ENCODE peak calls at places on chromosome 12, in nine cellular contexts. One of them, this sample, is unnamed.

GRCh38 chr12:82694970-82695369 is 8.3 kb downstream of the TMTC2 start:
- DNase-seq in mucosa of descending colon: no peak
- DNase-seq in cardiac muscle cell: peak; percentile 32
- DNase-seq in lower lobe of right lung: no peak
- DNase-seq in transverse colon: no peak
- DNase-seq in cardiac fibroblast: peak; percentile 28
- DNase-seq in colonic mucosa: no peak
- DNase-seq in GM06990: no peak
- DNase-seq in ovary: no peak
- DNase-seq in this sample: no peak

GRCh38 chr12:77124767-77125166 is 59.4 kb upstream of the E2F7 start:
- DNase-seq in mucosa of descending colon: no peak
- DNase-seq in cardiac muscle cell: peak; percentile 42
- DNase-seq in lower lobe of right lung: no peak
- DNase-seq in transverse colon: no peak
- DNase-seq in cardiac fibroblast: no peak
- DNase-seq in colonic mucosa: no peak
- DNase-seq in GM06990: peak; percentile 2
- DNase-seq in ovary: no peak
- DNase-seq in this sample: no peak

GRCh38 chr12:122203301-122203967 is at the start of gene B3GNT4:
- DNase-seq in mucosa of descending colon: peak; percentile 86
- DNase-seq in cardiac muscle cell: peak; percentile 58
- DNase-seq in lower lobe of right lung: peak; percentile 77
- DNase-seq in transverse colon: peak; percentile 77
- DNase-seq in cardiac fibroblast: peak; percentile 51
- DNase-seq in colonic mucosa: peak; percentile 83
- DNase-seq in GM06990: peak; percentile 53
- DNase-seq in ovary: no peak
- DNase-seq in this sample: peak; percentile 75

GRCh38 chr12:110107369-110108281 is 16.5 kb upstream of the IFT81 start:
- DNase-seq in mucosa of descending colon: no peak
- DNase-seq in cardiac muscle cell: peak; percentile 95
- DNase-seq in lower lobe of right lung: no peak
- DNase-seq in transverse colon: peak; percentile 19
- DNase-seq in cardiac fibroblast: peak; percentile 93
- DNase-seq in colonic mucosa: no peak
- DNase-seq in GM06990: no peak
- DNase-seq in ovary: peak; percentile 73
- DNase-seq in this sample: peak; percentile 51

GRCh38 chr12:130754234-130755001 is 38.3 kb upstream of the RIMBP2 start:
- DNase-seq in mucosa of descending colon: no peak
- DNase-seq in cardiac muscle cell: no peak
- DNase-seq in lower lobe of right lung: no peak
- DNase-seq in transverse colon: no peak
- DNase-seq in cardiac fibroblast: no peak
- DNase-seq in colonic mucosa: no peak
- DNase-seq in GM06990: no peak
- DNase-seq in ovary: no peak
- DNase-seq in this sample: peak; percentile 15

GRCh38 chr12:6850796-6851152 is 312 bp downstream of the CDCA3 start:
- DNase-seq in mucosa of descending colon: peak; percentile 71
- DNase-seq in cardiac muscle cell: no peak
- DNase-seq in lower lobe of right lung: no peak
- DNase-seq in transverse colon: no peak
- DNase-seq in cardiac fibroblast: no peak
- DNase-seq in colonic mucosa: no peak
- DNase-seq in GM06990: no peak
- DNase-seq in ovary: no peak
- DNase-seq in this sample: no peak

GRCh38 chr12:46900734-46901463 is 75.1 kb upstream of the SLC38A4 start:
- DNase-seq in mucosa of descending colon: no peak
- DNase-seq in cardiac muscle cell: no peak
- DNase-seq in lower lobe of right lung: no peak
- DNase-seq in transverse colon: no peak
- DNase-seq in cardiac fibroblast: no peak
- DNase-seq in colonic mucosa: no peak
- DNase-seq in GM06990: no peak
- DNase-seq in ovary: no peak
- DNase-seq in this sample: no peak

GRCh38 chr12:98355933-98356332 is 159.5 kb upstream of the TMPO start:
- DNase-seq in mucosa of descending colon: no peak
- DNase-seq in cardiac muscle cell: no peak
- DNase-seq in lower lobe of right lung: no peak
- DNase-seq in transverse colon: no peak
- DNase-seq in cardiac fibroblast: no peak
- DNase-seq in colonic mucosa: no peak
- DNase-seq in GM06990: no peak
- DNase-seq in ovary: no peak
- DNase-seq in this sample: no peak

GRCh38 chr12:54232790-54233189 is 44.0 kb upstream of the SMUG1 start:
- DNase-seq in mucosa of descending colon: no peak
- DNase-seq in cardiac muscle cell: peak; percentile 60
- DNase-seq in lower lobe of right lung: no peak
- DNase-seq in transverse colon: no peak
- DNase-seq in cardiac fibroblast: peak; percentile 61
- DNase-seq in colonic mucosa: no peak
- DNase-seq in GM06990: no peak
- DNase-seq in ovary: no peak
- DNase-seq in this sample: no peak

GRCh38 chr12:20127401-20127800 is 240.9 kb upstream of the PDE3A start:
- DNase-seq in mucosa of descending colon: no peak
- DNase-seq in cardiac muscle cell: peak; percentile 27
- DNase-seq in lower lobe of right lung: no peak
- DNase-seq in transverse colon: no peak
- DNase-seq in cardiac fibroblast: peak; percentile 16
- DNase-seq in colonic mucosa: no peak
- DNase-seq in GM06990: no peak
- DNase-seq in ovary: no peak
- DNase-seq in this sample: no peak

GRCh38 chr12:21613931-21614330 is 9.3 kb upstream of the GYS2 start:
- DNase-seq in mucosa of descending colon: no peak
- DNase-seq in cardiac muscle cell: peak; percentile 38
- DNase-seq in lower lobe of right lung: no peak
- DNase-seq in transverse colon: no peak
- DNase-seq in cardiac fibroblast: peak; percentile 19
- DNase-seq in colonic mucosa: no peak
- DNase-seq in GM06990: no peak
- DNase-seq in ovary: no peak
- DNase-seq in this sample: no peak

GRCh38 chr12:53174881-53175491 is 5.5 kb upstream of the ZNF740 start:
- DNase-seq in mucosa of descending colon: no peak
- DNase-seq in cardiac muscle cell: peak; percentile 59
- DNase-seq in lower lobe of right lung: no peak
- DNase-seq in transverse colon: no peak
- DNase-seq in cardiac fibroblast: peak; percentile 53
- DNase-seq in colonic mucosa: peak; percentile 32
- DNase-seq in GM06990: no peak
- DNase-seq in ovary: no peak
- DNase-seq in this sample: no peak

GRCh38 chr12:30985814-30986452 is 59.4 kb downstream of the TSPAN11 start:
- DNase-seq in mucosa of descending colon: peak; percentile 53
- DNase-seq in cardiac muscle cell: peak; percentile 74
- DNase-seq in lower lobe of right lung: peak; percentile 59
- DNase-seq in transverse colon: peak; percentile 23
- DNase-seq in cardiac fibroblast: peak; percentile 75
- DNase-seq in colonic mucosa: peak; percentile 32
- DNase-seq in GM06990: peak; percentile 30
- DNase-seq in ovary: no peak
- DNase-seq in this sample: peak; percentile 64

GRCh38 chr12:122228092-122228491 is 2.2 kb upstream of the DIABLO start:
- DNase-seq in mucosa of descending colon: no peak
- DNase-seq in cardiac muscle cell: no peak
- DNase-seq in lower lobe of right lung: no peak
- DNase-seq in transverse colon: no peak
- DNase-seq in cardiac fibroblast: no peak
- DNase-seq in colonic mucosa: no peak
- DNase-seq in GM06990: no peak
- DNase-seq in ovary: no peak
- DNase-seq in this sample: no peak

GRCh38 chr12:58459191-58459590 is 461.1 kb downstream of the LRIG3 start:
- DNase-seq in mucosa of descending colon: no peak
- DNase-seq in cardiac muscle cell: peak; percentile 35
- DNase-seq in lower lobe of right lung: no peak
- DNase-seq in transverse colon: no peak
- DNase-seq in cardiac fibroblast: no peak
- DNase-seq in colonic mucosa: no peak
- DNase-seq in GM06990: no peak
- DNase-seq in ovary: no peak
- DNase-seq in this sample: no peak

GRCh38 chr12:96274331-96274730 is 80.2 kb downstream of the ELK3 start:
- DNase-seq in mucosa of descending colon: no peak
- DNase-seq in cardiac muscle cell: no peak
- DNase-seq in lower lobe of right lung: no peak
- DNase-seq in transverse colon: no peak
- DNase-seq in cardiac fibroblast: no peak
- DNase-seq in colonic mucosa: no peak
- DNase-seq in GM06990: no peak
- DNase-seq in ovary: no peak
- DNase-seq in this sample: no peak

GRCh38 chr12:115166698-115167315 is 482.8 kb upstream of the TBX3 start:
- DNase-seq in mucosa of descending colon: no peak
- DNase-seq in cardiac muscle cell: peak; percentile 72
- DNase-seq in lower lobe of right lung: no peak
- DNase-seq in transverse colon: no peak
- DNase-seq in cardiac fibroblast: peak; percentile 73
- DNase-seq in colonic mucosa: no peak
- DNase-seq in GM06990: no peak
- DNase-seq in ovary: no peak
- DNase-seq in this sample: peak; percentile 12
- TF ChIP-seq CTCF in mucosa of descending colon: no peak
- TF ChIP-seq CTCF in cardiac muscle cell: peak; percentile 32
- TF ChIP-seq CTCF in lower lobe of right lung: peak; percentile 28
- TF ChIP-seq CTCF in transverse colon: no peak
- TF ChIP-seq CTCF in cardiac fibroblast: peak; percentile 15
- TF ChIP-seq CTCF in colonic mucosa: no peak
- TF ChIP-seq CTCF in GM06990: no peak
- TF ChIP-seq CTCF in ovary: no peak
- TF ChIP-seq CTCF in this sample: no peak

GRCh38 chr12:4450551-4451112 is 5.0 kb upstream of the FGF6 start:
- DNase-seq in mucosa of descending colon: no peak
- DNase-seq in cardiac muscle cell: no peak
- DNase-seq in lower lobe of right lung: no peak
- DNase-seq in transverse colon: no peak
- DNase-seq in cardiac fibroblast: no peak
- DNase-seq in colonic mucosa: no peak
- DNase-seq in GM06990: no peak
- DNase-seq in ovary: no peak
- DNase-seq in this sample: no peak
- H3K4me3 ChIP-seq in mucosa of descending colon: no peak overlapping the region
- H3K4me3 ChIP-seq in cardiac muscle cell: no peak overlapping the region
- H3K4me3 ChIP-seq in lower lobe of right lung: no peak overlapping the region
- H3K4me3 ChIP-seq in transverse colon: no peak overlapping the region
- H3K4me3 ChIP-seq in cardiac fibroblast: no peak overlapping the region
- H3K4me3 ChIP-seq in colonic mucosa: no peak overlapping the region
- H3K4me3 ChIP-seq in GM06990: no peak overlapping the region
- H3K4me3 ChIP-seq in ovary: no peak overlapping the region
- H3K4me3 ChIP-seq in this sample: no peak overlapping the region

DNA sequence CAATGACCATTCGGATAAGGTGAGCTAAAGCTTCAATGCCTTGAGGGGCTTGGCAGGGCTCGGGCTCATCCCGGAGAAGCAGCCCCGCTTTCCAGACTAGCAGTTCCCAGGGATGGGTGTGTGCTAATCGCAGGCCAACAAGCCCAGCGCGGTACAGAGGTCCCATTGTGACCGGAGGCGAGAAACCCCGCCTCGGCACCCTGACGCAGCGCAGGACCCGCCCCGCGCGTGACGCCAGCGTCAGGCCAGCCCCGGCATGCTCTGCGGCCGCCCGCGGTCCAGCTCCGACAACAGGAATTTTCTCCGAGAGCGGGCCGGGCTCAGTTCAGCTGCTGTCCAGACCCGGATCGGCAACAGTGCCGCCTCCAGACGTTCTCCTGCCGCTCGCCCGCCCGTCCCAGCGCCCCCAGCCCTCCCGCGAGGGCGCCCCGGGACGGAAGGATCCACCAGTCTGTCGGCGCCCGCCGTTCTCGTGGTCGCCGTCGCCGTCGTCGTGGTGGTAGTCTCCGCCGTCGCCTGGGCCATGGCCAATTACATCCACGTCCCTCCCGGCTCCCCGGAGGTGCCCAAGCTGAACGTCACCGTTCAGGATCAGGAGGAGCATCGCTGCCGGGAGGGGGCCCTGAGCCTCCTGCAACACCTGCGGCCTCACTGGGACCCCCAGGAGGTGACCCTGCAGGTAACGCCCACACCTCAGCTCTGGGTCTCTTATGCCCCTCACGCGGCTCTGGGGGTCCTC is at the start of gene ETNK1:
- DNase-seq in mucosa of descending colon: peak; percentile 98
- DNase-seq in cardiac muscle cell: peak; percentile 97
- DNase-seq in lower lobe of right lung: peak; percentile 97
- DNase-seq in transverse colon: peak; percentile 97
- DNase-seq in cardiac fibroblast: peak; percentile 96
- DNase-seq in colonic mucosa: peak; percentile 96
- DNase-seq in GM06990: peak; percentile 89
- DNase-seq in ovary: peak; percentile 94
- DNase-seq in this sample: peak; percentile 92
- TF ChIP-seq CTCF in mucosa of descending colon: no peak
- TF ChIP-seq CTCF in cardiac muscle cell: no peak
- TF ChIP-seq CTCF in lower lobe of right lung: no peak
- TF ChIP-seq CTCF in transverse colon: no peak
- TF ChIP-seq CTCF in cardiac fibroblast: no peak
- TF ChIP-seq CTCF in colonic mucosa: no peak
- TF ChIP-seq CTCF in GM06990: no peak
- TF ChIP-seq CTCF in ovary: no peak
- TF ChIP-seq CTCF in this sample: no peak

GRCh38 chr12:66678640-66679268 is at the start of gene GRIP1:
- DNase-seq in mucosa of descending colon: no peak
- DNase-seq in cardiac muscle cell: no peak
- DNase-seq in lower lobe of right lung: no peak
- DNase-seq in transverse colon: no peak
- DNase-seq in cardiac fibroblast: no peak
- DNase-seq in colonic mucosa: no peak
- DNase-seq in GM06990: no peak
- DNase-seq in ovary: no peak
- DNase-seq in this sample: peak; percentile 14

GRCh38 chr12:66679441-66680069 is 679 bp upstream of the GRIP1 start:
- DNase-seq in mucosa of descending colon: no peak
- DNase-seq in cardiac muscle cell: no peak
- DNase-seq in lower lobe of right lung: no peak
- DNase-seq in transverse colon: no peak
- DNase-seq in cardiac fibroblast: no peak
- DNase-seq in colonic mucosa: no peak
- DNase-seq in GM06990: no peak
- DNase-seq in ovary: no peak
- DNase-seq in this sample: no peak

GRCh38 chr12:66684222-66684621 is 5.3 kb upstream of the GRIP1 start:
- DNase-seq in mucosa of descending colon: no peak
- DNase-seq in cardiac muscle cell: no peak
- DNase-seq in lower lobe of right lung: no peak
- DNase-seq in transverse colon: no peak
- DNase-seq in cardiac fibroblast: no peak
- DNase-seq in colonic mucosa: no peak
- DNase-seq in GM06990: no peak
- DNase-seq in ovary: no peak
- DNase-seq in this sample: no peak

GRCh38 chr12:66683822-66684221 is 4.9 kb upstream of the GRIP1 start:
- DNase-seq in mucosa of descending colon: no peak
- DNase-seq in cardiac muscle cell: no peak
- DNase-seq in lower lobe of right lung: no peak
- DNase-seq in transverse colon: no peak
- DNase-seq in cardiac fibroblast: no peak
- DNase-seq in colonic mucosa: no peak
- DNase-seq in GM06990: no peak
- DNase-seq in ovary: no peak
- DNase-seq in this sample: no peak

GRCh38 chr12:66683073-66683472 is 4.2 kb upstream of the GRIP1 start:
- DNase-seq in mucosa of descending colon: no peak
- DNase-seq in cardiac muscle cell: no peak
- DNase-seq in lower lobe of right lung: no peak
- DNase-seq in transverse colon: no peak
- DNase-seq in cardiac fibroblast: no peak
- DNase-seq in colonic mucosa: no peak
- DNase-seq in GM06990: no peak
- DNase-seq in ovary: no peak
- DNase-seq in this sample: no peak
- H3K4me3 ChIP-seq in mucosa of descending colon: no peak overlapping the region
- H3K4me3 ChIP-seq in cardiac muscle cell: no peak overlapping the region
- H3K4me3 ChIP-seq in lower lobe of right lung: no peak overlapping the region
- H3K4me3 ChIP-seq in transverse colon: no peak overlapping the region
- H3K4me3 ChIP-seq in cardiac fibroblast: no peak overlapping the region
- H3K4me3 ChIP-seq in colonic mucosa: no peak overlapping the region
- H3K4me3 ChIP-seq in GM06990: no peak overlapping the region
- H3K4me3 ChIP-seq in ovary: no peak overlapping the region
- H3K4me3 ChIP-seq in this sample: no peak overlapping the region

This sample was measured in WERI-Rb-1.